ENCODE peak calls at places on chromosome 4, in ten cellular contexts. I, Y, C, E, X, R, O, K, H and F are unnamed samples.

GRCh38 chr4:25986807-25987206 is 72.8 kb downstream of the SMIM20 start:
- ATAC-seq in O (no peak), R (no peak), K (no peak), C (no peak), E (no peak), H (no peak), Y (no peak), I (no peak), X (no peak), F (no peak)

GRCh38 chr4:52648836-52649235 is 10.3 kb downstream of the USP46 start:
- ATAC-seq in K (no peak), O (no peak), R (no peak), X (no peak), E (no peak), I (no peak), C (no peak), Y (peak), H (no peak), F (no peak)

GRCh38 chr4:168685136-168685535 is 188.3 kb downstream of the PALLD start:
- ATAC-seq in E (no peak), I (no peak), O (no peak), K (no peak), C (no peak), X (no peak), Y (no peak), H (no peak), R (no peak), F (no peak)

GRCh38 chr4:48296330-48296729 is 26.7 kb upstream of the TEC start:
- ATAC-seq in Y (peak), R (no peak), X (peak), C (no peak), I (no peak), H (no peak), O (no peak), E (no peak), K (no peak), F (no peak)

GRCh38 chr4:75666299-75666698 is 6.9 kb downstream of the G3BP2 start:
- ATAC-seq in H (peak), X (no peak), O (no peak), R (no peak), K (no peak), I (no peak), C (no peak), Y (peak), E (no peak), F (no peak)

GRCh38 chr4:74431113-74431826 is 13.7 kb upstream of the AREG start:
- ATAC-seq in R (peak), E (no peak), H (no peak), K (peak), I (no peak), Y (no peak), O (peak), C (no peak), X (peak), F (no peak)

GRCh38 chr4:84511703-84512102 is 12.6 kb upstream of the NKX6-1 start:
- ATAC-seq in H (no peak), C (no peak), R (no peak), O (no peak), Y (no peak), E (no peak), K (no peak), I (no peak), X (no peak), F (no peak)

GRCh38 chr4:149441338-149441737 is 374.3 kb downstream of the IQCM start:
- ATAC-seq in I (no peak), R (no peak), Y (no peak), E (no peak), H (no peak), C (no peak), X (no peak), K (peak), O (no peak), F (no peak)

GRCh38 chr4:109701566-109702399 is 1.5 kb downstream of the CASP6 start:
- ATAC-seq in H (no peak), X (no peak), Y (peak), E (no peak), R (no peak), I (no peak), K (no peak), C (no peak), O (no peak), F (no peak)